ENCODE peak calls at places on chromosomes 4 and X, in four cellular contexts. S is lower leg skin, U is mammary epithelial cell, C is brain microvascular endothelial cell. P is an unnamed sample.

GRCh38 chrX:63784902-63785692 is at the start of gene ARHGEF9:
- DNase-seq in S (peak), U (no peak), C (no peak), P (no peak)

GRCh38 chrX:103651374-103651773 is 22.6 kb downstream of the TCEAL1 start:
- DNase-seq in S (no peak), U (no peak), C (no peak), P (no peak)

GRCh38 chr4:87442889-87443288 is 20.5 kb downstream of the NUDT9 start:
- DNase-seq in S (no peak), U (no peak), C (no peak), P (no peak)

GRCh38 chr4:142407569-142407968 is 438.5 kb downstream of the INPP4B start:
- DNase-seq in S (no peak), U (no peak), C (no peak), P (no peak)

GRCh38 chr4:152935661-152936445 is at the start of gene FHDC1:
- DNase-seq in S (no peak), U (peak), C (no peak), P (no peak)

GRCh38 chr4:94517492-94517891 is 65.8 kb downstream of the PDLIM5 start:
- DNase-seq in S (no peak), U (no peak), C (peak), P (no peak)

GRCh38 chrX:102712967-102713677 is 874 bp downstream of the GPRASP2 start:
- DNase-seq in S (peak), U (peak), C (peak), P (no peak)

GRCh38 chr4:167721574-167721973 is 370.8 kb upstream of the ANXA10 start:
- DNase-seq in S (no peak), U (no peak), C (peak), P (no peak)

GRCh38 chr4:26320159-26320452 is 708 bp upstream of the RBPJ start:
- DNase-seq in S (no peak), U (no peak), C (no peak), P (no peak)

GRCh38 chrX:38941675-38942074 is 140.4 kb downstream of the MID1IP1 start:
- DNase-seq in S (no peak), U (no peak), C (no peak), P (no peak)

GRCh38 chrX:140250363-140250762 is 254.5 kb downstream of the SOX3 start:
- DNase-seq in S (no peak), U (no peak), C (no peak), P (no peak)

GRCh38 chrX:20455001-20455400 is 188.3 kb upstream of the RPS6KA3 start:
- DNase-seq in S (no peak), U (no peak), C (no peak), P (no peak)

GRCh38 chrX:11399481-11399880 is 106.3 kb downstream of the AMELX start:
- DNase-seq in S (no peak), U (no peak), C (no peak), P (no peak)

GRCh38 chrX:119667111-119667928 is 25.6 kb downstream of the SEPTIN6 start:
- DNase-seq in S (no peak), U (no peak), C (no peak), P (no peak)

GRCh38 chrX:149846789-149847188 is 34.2 kb upstream of the MAGEA8 start:
- DNase-seq in S (no peak), U (no peak), C (no peak), P (no peak)

GRCh38 chrX:30283456-30284200 is 25.6 kb downstream of the NR0B1 start:
- DNase-seq in S (no peak), U (peak), C (peak), P (peak)

GRCh38 chr4:1010522-1011021 is 854 bp upstream of the FGFRL1 start:
- DNase-seq in S (peak), U (peak), C (peak), P (no peak)

GRCh38 chr4:41215155-41215554 is 813 bp upstream of the APBB2 start:
- DNase-seq in S (no peak), U (no peak), C (no peak), P (no peak)

GRCh38 chr4:33592701-33593100 is 2651.6 kb downstream of the ARAP2 start:
- DNase-seq in S (no peak), U (no peak), C (no peak), P (no peak)

GRCh38 chr4:93396274-93396673 is 432.3 kb upstream of the ATOH1 start:
- DNase-seq in S (no peak), U (peak), C (peak), P (peak)

GRCh38 chrX:45868425-45868824 is 667.7 kb upstream of the DIPK2B start:
- DNase-seq in S (no peak), U (no peak), C (no peak), P (no peak)

GRCh38 chrX:78725257-78725656 is 22.3 kb upstream of the LPAR4 start:
- DNase-seq in S (no peak), U (no peak), C (no peak), P (no peak)

GRCh38 chr4:22502895-22503814 is 12.7 kb downstream of the ADGRA3 start:
- DNase-seq in S (no peak), U (peak), C (no peak), P (no peak)

GRCh38 chr4:103011378-103012025 is 8.0 kb downstream of the SLC9B1 start:
- DNase-seq in S (peak), U (peak), C (no peak), P (no peak)

GRCh38 chr4:97349468-97350186 is 793.6 kb downstream of the STPG2 start:
- DNase-seq in S (no peak), U (no peak), C (no peak), P (no peak)

GRCh38 chr4:2083116-2083825 is 24.1 kb downstream of the NAT8L start:
- DNase-seq in S (peak), U (no peak), C (no peak), P (no peak)

GRCh38 chr4:146165840-146166239 is 9.7 kb upstream of the LSM6 start:
- DNase-seq in S (no peak), U (peak), C (peak), P (peak)

GRCh38 chr4:19927381-19927780 is 324.3 kb upstream of the SLIT2 start:
- DNase-seq in S (no peak), U (no peak), C (peak), P (no peak)

GRCh38 chr4:121726642-121727268 is 30.0 kb upstream of the ANXA5 start:
- DNase-seq in S (no peak), U (peak), C (peak), P (no peak)

GRCh38 chrX:104318330-104319009 is 63.7 kb upstream of the ESX1 start:
- DNase-seq in S (no peak), U (peak), C (peak), P (peak)

GRCh38 chr4:85965529-85965928 is 394.3 kb downstream of the MAPK10 start:
- DNase-seq in S (no peak), U (no peak), C (no peak), P (no peak)

GRCh38 chrX:127457161-127457560 is 595.0 kb downstream of the ACTRT1 start:
- DNase-seq in S (no peak), U (no peak), C (no peak), P (no peak)

GRCh38 chrX:49209434-49210251 is 9.7 kb upstream of the SYP start:
- DNase-seq in S (no peak), U (no peak), C (no peak), P (no peak)

GRCh38 chr4:147773261-147774184 is 41.6 kb downstream of the ARHGAP10 start:
- DNase-seq in S (no peak), U (peak), C (peak), P (no peak)

GRCh38 chr4:147769386-147769785 is 37.5 kb downstream of the ARHGAP10 start:
- DNase-seq in S (no peak), U (peak), C (no peak), P (no peak)

GRCh38 chr4:147770831-147771230 is 38.9 kb downstream of the ARHGAP10 start:
- DNase-seq in S (no peak), U (no peak), C (no peak), P (no peak)

GRCh38 chr4:147772056-147772455 is 40.2 kb downstream of the ARHGAP10 start:
- DNase-seq in S (no peak), U (no peak), C (no peak), P (no peak)

GRCh38 chr4:147772459-147772969 is 40.6 kb downstream of the ARHGAP10 start:
- DNase-seq in S (no peak), U (peak), C (peak), P (no peak)
- H3K4me3 ChIP-seq in S (no peak), U (no peak), C (no peak), P (no peak)

GRCh38 chrX:2829066-2829430 is 318 bp downstream of the GYG2 start:
- DNase-seq in S (no peak), U (no peak), C (no peak), P (no peak)
- H3K4me3 ChIP-seq in S (no peak), U (no peak), C (peak), P (peak)

GRCh38 chr4:140755811-140756291 is 334 bp downstream of the TBC1D9 start:
- DNase-seq in S (peak), U (peak), C (no peak), P (no peak)

GRCh38 chr4:140752669-140753068 is 3.5 kb downstream of the TBC1D9 start:
- DNase-seq in S (no peak), U (no peak), C (no peak), P (no peak)

GRCh38 chr4:140756292-140757219 is at the start of gene TBC1D9:
- DNase-seq in S (peak), U (peak), C (peak), P (peak)

GRCh38 chr4:140757220-140757607 is 1.0 kb upstream of the TBC1D9 start:
- DNase-seq in S (no peak), U (no peak), C (no peak), P (no peak)

GRCh38 chr4:140754918-140755810 is 1.0 kb downstream of the TBC1D9 start:
- DNase-seq in S (no peak), U (no peak), C (no peak), P (no peak)
- H3K4me3 ChIP-seq in S (peak), U (peak), C (peak), P (peak)

GRCh38 chr4:88938138-88938537 is 118.8 kb downstream of the FAM13A start:
- DNase-seq in S (no peak), U (peak), C (peak), P (peak)

GRCh38 chr4:88937081-88937480 is 119.9 kb downstream of the FAM13A start:
- DNase-seq in S (no peak), U (peak), C (peak), P (no peak)

GRCh38 chr4:88939697-88940096 is 117.3 kb downstream of the FAM13A start:
- DNase-seq in S (no peak), U (no peak), C (peak), P (no peak)

GRCh38 chr4:88940506-88940905 is 116.5 kb downstream of the FAM13A start:
- DNase-seq in S (no peak), U (no peak), C (no peak), P (no peak)
- H3K4me3 ChIP-seq in S (no peak), U (no peak), C (no peak), P (no peak)

DNA sequence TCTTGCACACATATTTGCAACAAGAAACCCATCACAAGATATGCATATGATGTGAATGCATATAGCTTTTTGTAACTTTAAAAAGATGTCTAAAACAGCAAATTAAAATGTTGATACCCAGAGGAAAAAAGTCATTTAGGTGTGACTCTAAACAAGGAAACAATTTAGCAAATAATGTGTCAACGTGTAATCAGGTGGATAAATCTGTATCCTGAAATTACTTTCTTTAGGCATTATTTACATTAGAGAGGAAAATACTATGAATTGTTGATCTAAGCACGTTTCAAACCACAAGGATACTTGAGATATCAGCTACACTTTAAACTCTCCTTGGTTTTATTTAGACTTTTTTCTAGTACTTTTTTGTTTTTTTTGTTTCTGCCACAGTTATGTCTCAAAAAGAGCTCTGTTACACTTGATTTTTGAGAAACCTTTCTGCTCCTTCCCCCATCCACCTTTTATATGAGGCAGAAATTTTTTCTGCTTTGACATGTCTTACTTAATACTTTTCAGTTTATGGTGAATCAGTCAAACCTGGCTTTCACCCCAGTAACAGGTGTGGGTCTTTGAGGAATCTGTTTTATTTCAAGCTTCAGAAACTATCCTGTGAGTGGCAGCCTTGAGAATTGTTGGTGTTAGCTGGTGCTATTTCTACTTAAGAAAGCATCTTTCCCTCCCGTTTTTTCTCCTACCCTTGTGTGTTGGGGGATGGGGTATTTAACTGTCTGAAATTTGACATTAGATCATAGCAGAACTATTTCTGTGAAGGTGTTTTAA is 1.9 kb downstream of the NPNT start:
- DNase-seq in S (no peak), U (peak), C (no peak), P (no peak)
- H3K4me3 ChIP-seq in S (no peak), U (no peak), C (no peak), P (no peak)

GRCh38 chr4:182807346-182807745 is 109.8 kb downstream of the DCTD start:
- DNase-seq in S (no peak), U (no peak), C (peak), P (no peak)
- H3K4me3 ChIP-seq in S (no peak), U (no peak), C (no peak), P (no peak)

GRCh38 chrX:71487814-71488213 is 45.1 kb upstream of the OGT start:
- DNase-seq in S (no peak), U (no peak), C (no peak), P (no peak)

GRCh38 chrX:71496476-71496875 is 36.4 kb upstream of the OGT start:
- DNase-seq in S (no peak), U (no peak), C (no peak), P (no peak)

GRCh38 chrX:71489540-71489939 is 43.4 kb upstream of the OGT start:
- DNase-seq in S (no peak), U (no peak), C (no peak), P (no peak)

GRCh38 chrX:71492086-71493065 is 40.5 kb upstream of the OGT start:
- DNase-seq in S (peak), U (peak), C (peak), P (no peak)

DNA sequence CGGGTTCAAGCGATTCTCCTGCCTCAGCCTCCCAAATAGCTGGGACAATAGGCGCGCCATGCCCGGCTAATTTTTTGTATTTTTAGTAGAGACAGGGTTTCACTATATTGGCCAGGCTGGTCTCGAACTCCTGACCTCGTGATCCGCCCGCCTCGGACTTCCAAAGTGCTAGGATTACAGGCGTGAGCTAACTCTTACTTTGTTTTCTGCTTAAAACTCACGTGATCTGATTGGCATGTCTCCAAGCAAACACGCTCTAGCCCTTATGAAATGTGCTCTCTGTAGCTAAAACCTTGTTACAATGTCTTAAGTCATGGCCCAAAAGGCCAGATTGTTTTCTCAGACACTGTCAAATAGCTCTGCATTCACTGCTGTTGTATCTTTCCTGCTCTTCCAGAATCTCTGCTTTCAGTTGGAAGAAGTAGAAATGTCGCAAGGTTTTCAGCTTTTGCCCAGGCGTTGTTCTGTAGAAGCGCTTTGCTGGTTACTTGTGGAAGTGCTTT is 39.7 kb upstream of the OGT start:
- DNase-seq in S (no peak), U (no peak), C (no peak), P (no peak)
- H3K4me3 ChIP-seq in S (no peak), U (no peak), C (peak), P (peak)

GRCh38 chr4:174211611-174212044 is 71.8 kb downstream of the FBXO8 start:
- DNase-seq in S (no peak), U (no peak), C (no peak), P (no peak)
- H3K4me3 ChIP-seq in S (no peak), U (no peak), C (no peak), P (peak)

P was measured in epithelial cell of proximal tubule.